ENCODE peak calls at places on chromosomes 13 and 19, in six cellular contexts. One of them, this sample, is unnamed.

GRCh38 chr13:52851153-52851962 is 2.9 kb upstream of the PCDH8 start:
- DNase-seq in psoas muscle: peak; percentile 19
- DNase-seq in HL-60: no peak
- DNase-seq in CD8-positive, alpha-beta memory T cell: no peak
- DNase-seq in CD8-positive, alpha-beta T cell: no peak
- DNase-seq in osteoblast: peak; percentile 90
- DNase-seq in this sample: no peak

GRCh38 chr13:67281476-67281875 is 51.3 kb upstream of the PCDH9 start:
- DNase-seq in psoas muscle: no peak
- DNase-seq in HL-60: no peak
- DNase-seq in CD8-positive, alpha-beta memory T cell: no peak
- DNase-seq in CD8-positive, alpha-beta T cell: no peak
- DNase-seq in osteoblast: no peak
- DNase-seq in this sample: no peak

GRCh38 chr13:98492335-98493034 is 84.4 kb downstream of the STK24 start:
- DNase-seq in psoas muscle: no peak
- DNase-seq in HL-60: no peak
- DNase-seq in CD8-positive, alpha-beta memory T cell: no peak
- DNase-seq in CD8-positive, alpha-beta T cell: no peak
- DNase-seq in osteoblast: no peak
- DNase-seq in this sample: no peak

GRCh38 chr19:39307822-39308530 is 11.8 kb downstream of the IFNL1 start:
- DNase-seq in psoas muscle: no peak
- DNase-seq in HL-60: no peak
- DNase-seq in CD8-positive, alpha-beta memory T cell: no peak
- DNase-seq in CD8-positive, alpha-beta T cell: no peak
- DNase-seq in osteoblast: peak; percentile 49
- DNase-seq in this sample: peak; percentile 76

GRCh38 chr13:20336761-20337160 is 104.6 kb upstream of the GJB6 start:
- DNase-seq in psoas muscle: no peak
- DNase-seq in HL-60: no peak
- DNase-seq in CD8-positive, alpha-beta memory T cell: no peak
- DNase-seq in CD8-positive, alpha-beta T cell: no peak
- DNase-seq in osteoblast: no peak
- DNase-seq in this sample: no peak

GRCh38 chr19:13089139-13089856 is 13.4 kb downstream of the LYL1 start:
- DNase-seq in psoas muscle: no peak
- DNase-seq in HL-60: no peak
- DNase-seq in CD8-positive, alpha-beta memory T cell: no peak
- DNase-seq in CD8-positive, alpha-beta T cell: no peak
- DNase-seq in osteoblast: peak; percentile 95
- DNase-seq in this sample: peak; percentile 62

GRCh38 chr13:61664821-61665705 is 249.4 kb upstream of the PCDH20 start:
- DNase-seq in psoas muscle: no peak
- DNase-seq in HL-60: no peak
- DNase-seq in CD8-positive, alpha-beta memory T cell: no peak
- DNase-seq in CD8-positive, alpha-beta T cell: no peak
- DNase-seq in osteoblast: no peak
- DNase-seq in this sample: no peak

GRCh38 chr19:4069331-4069959 is 2.7 kb upstream of the ZBTB7A start:
- DNase-seq in psoas muscle: peak; percentile 63
- DNase-seq in HL-60: peak; percentile 70
- DNase-seq in CD8-positive, alpha-beta memory T cell: peak; percentile 56
- DNase-seq in CD8-positive, alpha-beta T cell: peak; percentile 63
- DNase-seq in osteoblast: no peak
- DNase-seq in this sample: no peak

GRCh38 chr13:27283906-27284523 is 13.4 kb downstream of the RASL11A start:
- DNase-seq in psoas muscle: no peak
- DNase-seq in HL-60: no peak
- DNase-seq in CD8-positive, alpha-beta memory T cell: no peak
- DNase-seq in CD8-positive, alpha-beta T cell: no peak
- DNase-seq in osteoblast: no peak
- DNase-seq in this sample: no peak

GRCh38 chr13:49502954-49503353 is 7.2 kb downstream of the PHF11 start:
- DNase-seq in psoas muscle: peak; percentile 18
- DNase-seq in HL-60: no peak
- DNase-seq in CD8-positive, alpha-beta memory T cell: no peak
- DNase-seq in CD8-positive, alpha-beta T cell: no peak
- DNase-seq in osteoblast: peak; percentile 69
- DNase-seq in this sample: no peak

GRCh38 chr19:19324059-19324755 is 3.6 kb downstream of the MAU2 start:
- DNase-seq in psoas muscle: no peak
- DNase-seq in HL-60: no peak
- DNase-seq in CD8-positive, alpha-beta memory T cell: no peak
- DNase-seq in CD8-positive, alpha-beta T cell: no peak
- DNase-seq in osteoblast: peak; percentile 62
- DNase-seq in this sample: no peak

GRCh38 chr13:68588623-68589022 is 1358.5 kb upstream of the PCDH9 start:
- DNase-seq in psoas muscle: no peak
- DNase-seq in HL-60: peak; percentile 27
- DNase-seq in CD8-positive, alpha-beta memory T cell: no peak
- DNase-seq in CD8-positive, alpha-beta T cell: no peak
- DNase-seq in osteoblast: no peak
- DNase-seq in this sample: no peak

GRCh38 chr13:76886292-76887061 is at the start of gene KCTD12:
- DNase-seq in psoas muscle: peak; percentile 89
- DNase-seq in HL-60: no peak
- DNase-seq in CD8-positive, alpha-beta memory T cell: peak; percentile 48
- DNase-seq in CD8-positive, alpha-beta T cell: peak; percentile 71
- DNase-seq in osteoblast: peak; percentile 90
- DNase-seq in this sample: no peak

GRCh38 chr13:48624858-48625257 is 28.9 kb upstream of the CYSLTR2 start:
- DNase-seq in psoas muscle: no peak
- DNase-seq in HL-60: peak; percentile 30
- DNase-seq in CD8-positive, alpha-beta memory T cell: no peak
- DNase-seq in CD8-positive, alpha-beta T cell: no peak
- DNase-seq in osteoblast: no peak
- DNase-seq in this sample: no peak

GRCh38 chr13:32334676-32335075 is 19.4 kb downstream of the BRCA2 start:
- DNase-seq in psoas muscle: no peak
- DNase-seq in HL-60: no peak
- DNase-seq in CD8-positive, alpha-beta memory T cell: no peak
- DNase-seq in CD8-positive, alpha-beta T cell: no peak
- DNase-seq in osteoblast: no peak
- DNase-seq in this sample: no peak

GRCh38 chr13:83753912-83754624 is 128.2 kb downstream of the SLITRK1 start:
- DNase-seq in psoas muscle: no peak
- DNase-seq in HL-60: no peak
- DNase-seq in CD8-positive, alpha-beta memory T cell: no peak
- DNase-seq in CD8-positive, alpha-beta T cell: no peak
- DNase-seq in osteoblast: no peak
- DNase-seq in this sample: no peak

GRCh38 chr13:113091211-113091771 is 14.3 kb upstream of the F7 start:
- DNase-seq in psoas muscle: no peak
- DNase-seq in HL-60: no peak
- DNase-seq in CD8-positive, alpha-beta memory T cell: no peak
- DNase-seq in CD8-positive, alpha-beta T cell: no peak
- DNase-seq in osteoblast: no peak
- DNase-seq in this sample: no peak

GRCh38 chr19:53101518-53101917 is 1.7 kb downstream of the ZNF160 start:
- DNase-seq in psoas muscle: no peak
- DNase-seq in HL-60: no peak
- DNase-seq in CD8-positive, alpha-beta memory T cell: no peak
- DNase-seq in CD8-positive, alpha-beta T cell: no peak
- DNase-seq in osteoblast: peak; percentile 84
- DNase-seq in this sample: no peak

GRCh38 chr13:71477735-71478134 is 389.3 kb downstream of the DACH1 start:
- DNase-seq in psoas muscle: no peak
- DNase-seq in HL-60: no peak
- DNase-seq in CD8-positive, alpha-beta memory T cell: no peak
- DNase-seq in CD8-positive, alpha-beta T cell: no peak
- DNase-seq in osteoblast: no peak
- DNase-seq in this sample: no peak

GRCh38 chr13:80342541-80343371 is 1.8 kb upstream of the SPRY2 start:
- DNase-seq in psoas muscle: peak; percentile 89
- DNase-seq in HL-60: no peak
- DNase-seq in CD8-positive, alpha-beta memory T cell: peak; percentile 41
- DNase-seq in CD8-positive, alpha-beta T cell: peak; percentile 64
- DNase-seq in osteoblast: peak; percentile 95
- DNase-seq in this sample: peak; percentile 96

GRCh38 chr19:35585844-35586243 is at the start of gene PMIS2:
- DNase-seq in psoas muscle: no peak
- DNase-seq in HL-60: no peak
- DNase-seq in CD8-positive, alpha-beta memory T cell: no peak
- DNase-seq in CD8-positive, alpha-beta T cell: no peak
- DNase-seq in osteoblast: no peak
- DNase-seq in this sample: peak; percentile 13

GRCh38 chr19:31639306-31639705 is 290.1 kb upstream of the TSHZ3 start:
- DNase-seq in psoas muscle: no peak
- DNase-seq in HL-60: no peak
- DNase-seq in CD8-positive, alpha-beta memory T cell: no peak
- DNase-seq in CD8-positive, alpha-beta T cell: no peak
- DNase-seq in osteoblast: no peak
- DNase-seq in this sample: no peak

GRCh38 chr19:32581704-32582164 is 744 bp downstream of the PDCD5 start:
- DNase-seq in psoas muscle: peak; percentile 21
- DNase-seq in HL-60: no peak
- DNase-seq in CD8-positive, alpha-beta memory T cell: no peak
- DNase-seq in CD8-positive, alpha-beta T cell: no peak
- DNase-seq in osteoblast: peak; percentile 81
- DNase-seq in this sample: no peak

GRCh38 chr19:13055213-13056051 is 47.2 kb downstream of the LYL1 start:
- DNase-seq in psoas muscle: peak; percentile 86
- DNase-seq in HL-60: no peak
- DNase-seq in CD8-positive, alpha-beta memory T cell: no peak
- DNase-seq in CD8-positive, alpha-beta T cell: no peak
- DNase-seq in osteoblast: peak; percentile 96
- DNase-seq in this sample: peak; percentile 80

GRCh38 chr19:53977991-53978731 is 13.3 kb upstream of the CACNG6 start:
- DNase-seq in psoas muscle: peak; percentile 83
- DNase-seq in HL-60: no peak
- DNase-seq in CD8-positive, alpha-beta memory T cell: no peak
- DNase-seq in CD8-positive, alpha-beta T cell: no peak
- DNase-seq in osteoblast: peak; percentile 97
- DNase-seq in this sample: peak; percentile 97

GRCh38 chr13:109476001-109476400 is 310.4 kb downstream of the IRS2 start:
- DNase-seq in psoas muscle: no peak
- DNase-seq in HL-60: no peak
- DNase-seq in CD8-positive, alpha-beta memory T cell: no peak
- DNase-seq in CD8-positive, alpha-beta T cell: no peak
- DNase-seq in osteoblast: no peak
- DNase-seq in this sample: no peak

GRCh38 chr19:3358919-3359849 is 7.2 kb upstream of the NFIC start:
- DNase-seq in psoas muscle: peak; percentile 69
- DNase-seq in HL-60: no peak
- DNase-seq in CD8-positive, alpha-beta memory T cell: peak; percentile 67
- DNase-seq in CD8-positive, alpha-beta T cell: peak; percentile 67
- DNase-seq in osteoblast: peak; percentile 99
- DNase-seq in this sample: no peak

GRCh38 chr19:28827382-28827781 is 385.6 kb downstream of the UQCRFS1 start:
- DNase-seq in psoas muscle: no peak
- DNase-seq in HL-60: no peak
- DNase-seq in CD8-positive, alpha-beta memory T cell: no peak
- DNase-seq in CD8-positive, alpha-beta T cell: no peak
- DNase-seq in osteoblast: no peak
- DNase-seq in this sample: no peak

GRCh38 chr13:39095500-39095899 is 57.2 kb downstream of the NHLRC3 start:
- DNase-seq in psoas muscle: no peak
- DNase-seq in HL-60: no peak
- DNase-seq in CD8-positive, alpha-beta memory T cell: no peak
- DNase-seq in CD8-positive, alpha-beta T cell: no peak
- DNase-seq in osteoblast: no peak
- DNase-seq in this sample: no peak

GRCh38 chr19:15161028-15161984 is 39.5 kb downstream of the NOTCH3 start:
- DNase-seq in psoas muscle: no peak
- DNase-seq in HL-60: no peak
- DNase-seq in CD8-positive, alpha-beta memory T cell: no peak
- DNase-seq in CD8-positive, alpha-beta T cell: no peak
- DNase-seq in osteoblast: peak; percentile 91
- DNase-seq in this sample: no peak

DNA sequence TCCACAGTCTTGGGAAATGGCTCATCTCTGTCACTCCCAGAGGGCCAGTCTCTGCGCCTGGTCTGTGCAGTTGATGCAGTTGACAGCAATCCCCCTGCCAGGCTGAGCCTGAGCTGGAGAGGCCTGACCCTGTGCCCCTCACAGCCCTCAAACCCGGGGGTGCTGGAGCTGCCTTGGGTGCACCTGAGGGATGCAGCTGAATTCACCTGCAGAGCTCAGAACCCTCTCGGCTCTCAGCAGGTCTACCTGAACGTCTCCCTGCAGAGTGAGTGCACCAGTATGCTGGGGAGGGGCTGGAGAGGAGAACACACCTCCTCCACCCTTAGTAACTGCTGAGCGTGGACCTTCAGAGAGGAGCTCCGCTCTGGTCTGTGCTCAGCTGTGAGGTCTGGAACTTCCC is 2.3 kb downstream of the SIGLEC9 start:
- DNase-seq in psoas muscle: no peak
- DNase-seq in HL-60: no peak
- DNase-seq in CD8-positive, alpha-beta memory T cell: no peak
- DNase-seq in CD8-positive, alpha-beta T cell: no peak
- DNase-seq in osteoblast: no peak
- DNase-seq in this sample: no peak
- H3K27ac ChIP-seq in psoas muscle: no peak overlapping the region
- H3K27ac ChIP-seq in HL-60: no peak overlapping the region
- H3K27ac ChIP-seq in CD8-positive, alpha-beta memory T cell: peak overlapping the region; percentile 3
- H3K27ac ChIP-seq in CD8-positive, alpha-beta T cell: no peak overlapping the region
- H3K27ac ChIP-seq in osteoblast: no peak overlapping the region
- H3K27ac ChIP-seq in this sample: no peak overlapping the region

GRCh38 chr19:1648926-1649541 is 3.4 kb downstream of the TCF3 start:
- DNase-seq in psoas muscle: no peak
- DNase-seq in HL-60: no peak
- DNase-seq in CD8-positive, alpha-beta memory T cell: no peak
- DNase-seq in CD8-positive, alpha-beta T cell: no peak
- DNase-seq in osteoblast: peak; percentile 90
- DNase-seq in this sample: no peak
- H3K27ac ChIP-seq in psoas muscle: no peak overlapping the region
- H3K27ac ChIP-seq in HL-60: no peak overlapping the region
- H3K27ac ChIP-seq in CD8-positive, alpha-beta memory T cell: no peak overlapping the region
- H3K27ac ChIP-seq in CD8-positive, alpha-beta T cell: no peak overlapping the region
- H3K27ac ChIP-seq in osteoblast: no peak overlapping the region
- H3K27ac ChIP-seq in this sample: no peak overlapping the region

DNA sequence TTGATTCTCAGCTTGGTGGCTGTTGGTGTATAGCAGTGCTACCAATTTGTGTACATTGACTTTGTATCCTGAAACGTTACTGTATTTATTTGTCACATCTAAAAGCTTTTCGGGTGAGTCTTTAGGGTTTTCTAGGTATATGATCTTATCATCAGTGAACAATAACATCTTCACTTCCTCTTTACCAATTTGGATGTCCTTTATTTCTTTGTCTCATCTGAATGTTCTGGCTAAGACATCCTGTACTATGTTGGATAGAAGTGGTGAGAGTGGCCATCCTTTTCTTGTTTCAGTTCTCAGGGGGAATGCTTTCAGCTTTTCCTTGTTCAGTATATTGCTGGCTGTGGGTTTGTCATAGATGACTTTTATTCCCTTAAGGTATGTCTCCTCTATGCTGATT is 6.0 kb upstream of the ZNF738 start:
- DNase-seq in psoas muscle: no peak
- DNase-seq in HL-60: no peak
- DNase-seq in CD8-positive, alpha-beta memory T cell: no peak
- DNase-seq in CD8-positive, alpha-beta T cell: no peak
- DNase-seq in osteoblast: no peak
- DNase-seq in this sample: no peak
- H3K27ac ChIP-seq in psoas muscle: no peak overlapping the region
- H3K27ac ChIP-seq in HL-60: no peak overlapping the region
- H3K27ac ChIP-seq in CD8-positive, alpha-beta memory T cell: no peak overlapping the region
- H3K27ac ChIP-seq in CD8-positive, alpha-beta T cell: no peak overlapping the region
- H3K27ac ChIP-seq in osteoblast: no peak overlapping the region
- H3K27ac ChIP-seq in this sample: no peak overlapping the region

GRCh38 chr13:25602206-25602605 is 230.4 kb downstream of the ATP8A2 start:
- DNase-seq in psoas muscle: no peak
- DNase-seq in HL-60: no peak
- DNase-seq in CD8-positive, alpha-beta memory T cell: no peak
- DNase-seq in CD8-positive, alpha-beta T cell: no peak
- DNase-seq in osteoblast: no peak
- DNase-seq in this sample: no peak

GRCh38 chr13:25598421-25598820 is 226.6 kb downstream of the ATP8A2 start:
- DNase-seq in psoas muscle: no peak
- DNase-seq in HL-60: no peak
- DNase-seq in CD8-positive, alpha-beta memory T cell: no peak
- DNase-seq in CD8-positive, alpha-beta T cell: no peak
- DNase-seq in osteoblast: no peak
- DNase-seq in this sample: no peak
- H3K27ac ChIP-seq in psoas muscle: no peak overlapping the region
- H3K27ac ChIP-seq in HL-60: no peak overlapping the region
- H3K27ac ChIP-seq in CD8-positive, alpha-beta memory T cell: no peak overlapping the region
- H3K27ac ChIP-seq in CD8-positive, alpha-beta T cell: no peak overlapping the region
- H3K27ac ChIP-seq in osteoblast: no peak overlapping the region
- H3K27ac ChIP-seq in this sample: no peak overlapping the region